ENCODE peak calls at places on chromosome 19, in eight cellular contexts. E is left ventricle myocardium inferior, M is OCI-LY7, R is trophoblast cell, G is psoas muscle, X is right lobe of liver, J is endodermal cell, I is tibial nerve. W is an unnamed sample.

GRCh38 chr19:542173-542866 is 1.5 kb upstream of the GZMM start:
- DNase-seq in I (no peak), X (no peak), J (peak; percentile 42), E (no peak), G (no peak), R (no peak), M (no peak), W (no peak)

GRCh38 chr19:6228523-6229215 is 51.1 kb downstream of the MLLT1 start:
- DNase-seq in M (no peak), J (no peak), I (no peak), R (no peak), E (no peak), G (peak; percentile 9), X (peak; percentile 22), W (peak; percentile 61)

GRCh38 chr19:40191836-40192646 is 815 bp downstream of the MAP3K10 start:
- DNase-seq in X (no peak), J (peak; percentile 91), R (peak; percentile 33), M (peak; percentile 53), G (peak; percentile 35), E (no peak), I (no peak), W (peak; percentile 70)

GRCh38 chr19:681029-681626 is 4.9 kb downstream of the FSTL3 start:
- DNase-seq in M (peak; percentile 93), E (peak; percentile 55), I (peak; percentile 91), G (no peak), X (peak; percentile 93), R (peak; percentile 41), J (no peak), W (peak; percentile 97)

GRCh38 chr19:29308977-29309520 is 96.1 kb upstream of the UQCRFS1 start:
- DNase-seq in M (no peak), G (no peak), R (no peak), X (no peak), I (no peak), E (no peak), J (peak; percentile 79), W (no peak)

GRCh38 chr19:54357381-54357780 is 7.3 kb downstream of the LAIR1 start:
- DNase-seq in X (no peak), J (no peak), I (no peak), G (no peak), E (no peak), M (no peak), R (no peak), W (no peak)

GRCh38 chr19:45156231-45156630 is 4.6 kb downstream of the NKPD1 start:
- DNase-seq in E (no peak), M (no peak), X (no peak), J (peak; percentile 85), R (no peak), G (no peak), I (no peak), W (no peak)

GRCh38 chr19:32241957-32242710 is 103.3 kb upstream of the ZNF507 start:
- DNase-seq in R (no peak), I (no peak), J (no peak), E (no peak), G (no peak), X (no peak), M (no peak), W (no peak)

GRCh38 chr19:14089662-14090508 is 666 bp downstream of the SAMD1 start:
- DNase-seq in E (peak; percentile 58), M (peak; percentile 81), G (peak; percentile 69), X (peak; percentile 73), I (no peak), J (peak; percentile 71), R (peak; percentile 71), W (peak; percentile 83)

GRCh38 chr19:28314771-28315170 is 898.2 kb downstream of the UQCRFS1 start:
- DNase-seq in E (no peak), J (no peak), X (no peak), I (no peak), G (no peak), R (no peak), M (no peak), W (no peak)

GRCh38 chr19:46069841-46070341 is 29.1 kb upstream of the IGFL4 start:
- DNase-seq in I (no peak), M (no peak), J (no peak), R (peak; percentile 84), G (no peak), X (no peak), E (no peak), W (no peak)

GRCh38 chr19:14112051-14112808 is 5.3 kb downstream of the PRKACA start:
- DNase-seq in J (no peak), X (no peak), R (no peak), M (no peak), I (no peak), E (peak; percentile 44), G (peak; percentile 56), W (no peak)

GRCh38 chr19:16895467-16896097 is 6.8 kb downstream of the F2RL3 start:
- DNase-seq in X (no peak), M (no peak), G (no peak), I (no peak), R (peak; percentile 46), E (no peak), J (no peak), W (no peak)

GRCh38 chr19:6060600-6061391 is 49.5 kb downstream of the RFX2 start:
- DNase-seq in E (no peak), X (peak; percentile 52), G (peak; percentile 31), I (no peak), R (peak; percentile 63), M (no peak), J (peak; percentile 64), W (no peak)

GRCh38 chr19:43700368-43701015 is 15.4 kb upstream of the IRGC start:
- DNase-seq in I (peak; percentile 23), J (no peak), G (peak; percentile 50), M (no peak), R (peak; percentile 53), X (no peak), E (peak; percentile 46), W (no peak)

GRCh38 chr19:33819875-33820781 is 23.5 kb downstream of the KCTD15 start:
- DNase-seq in M (peak; percentile 54), R (peak; percentile 33), E (peak; percentile 84), X (peak; percentile 87), J (peak; percentile 88), I (peak; percentile 43), G (peak; percentile 82), W (peak; percentile 95)

GRCh38 chr19:41299046-41299754 is 10.8 kb upstream of the CCDC97 start:
- DNase-seq in E (peak; percentile 55), J (no peak), G (peak; percentile 49), I (peak; percentile 37), X (no peak), M (no peak), R (peak; percentile 59), W (no peak)

GRCh38 chr19:50431343-50432220 is 1.1 kb upstream of the MYBPC2 start:
- DNase-seq in X (peak; percentile 83), I (peak; percentile 49), R (peak; percentile 87), J (peak; percentile 97), E (peak; percentile 84), G (peak; percentile 79), M (peak; percentile 87), W (peak; percentile 94)

GRCh38 chr19:6832412-6832811 is 55.0 kb upstream of the ADGRE1 start:
- DNase-seq in I (no peak), X (no peak), E (no peak), R (no peak), M (no peak), G (no peak), J (no peak), W (no peak)

GRCh38 chr19:8458380-8458779 is 13.6 kb downstream of the HNRNPM start:
- DNase-seq in X (no peak), R (no peak), E (no peak), I (no peak), M (no peak), J (no peak), G (no peak), W (no peak)
- H3K27ac ChIP-seq in X (no peak overlapping the region), R (no peak overlapping the region), E (peak overlapping the region; percentile 60), I (no peak overlapping the region), M (no peak overlapping the region), J (no peak overlapping the region), G (peak overlapping the region; percentile 47), W (no peak overlapping the region)

GRCh38 chr19:24002256-24002945 is 84.6 kb upstream of the ZNF254 start:
- DNase-seq in R (no peak), E (no peak), J (no peak), I (no peak), X (no peak), M (no peak), G (no peak), W (no peak)
- H3K9me3 ChIP-seq in R (peaks cover 56% of the 10 kb centered on the region), E (peaks cover 11% of the 10 kb centered on the region), J (peaks cover 36% of the 10 kb centered on the region), I (no peaks in the 10 kb centered on the region), X (no peaks in the 10 kb centered on the region), M (peaks cover 8% of the 10 kb centered on the region), G (no peaks in the 10 kb centered on the region), W (no peaks in the 10 kb centered on the region)

GRCh38 chr19:3055741-3056453 is 6.4 kb downstream of the TLE5 start:
- DNase-seq in I (no peak), R (peak; percentile 68), E (no peak), X (no peak), J (peak; percentile 80), G (peak; percentile 40), M (no peak), W (peak; percentile 82)

GRCh38 chr19:3053780-3054179 is 8.5 kb downstream of the TLE5 start:
- DNase-seq in E (no peak), G (no peak), R (no peak), I (no peak), X (no peak), J (no peak), M (no peak), W (peak; percentile 40)

GRCh38 chr19:3056454-3057016 is 5.8 kb downstream of the TLE5 start:
- DNase-seq in M (no peak), J (peak; percentile 86), X (no peak), G (no peak), E (no peak), I (no peak), R (peak; percentile 85), W (no peak)

GRCh38 chr19:3054265-3054971 is 7.9 kb downstream of the TLE5 start:
- DNase-seq in I (no peak), J (no peak), X (no peak), M (no peak), R (no peak), G (no peak), E (no peak), W (no peak)

GRCh38 chr19:3054972-3055740 is 7.1 kb downstream of the TLE5 start:
- DNase-seq in R (peak; percentile 61), E (no peak), X (no peak), M (no peak), G (no peak), J (no peak), I (no peak), W (no peak)
- H3K27ac ChIP-seq in R (no peak overlapping the region), E (peak overlapping the region; percentile 97), X (no peak overlapping the region), M (no peak overlapping the region), G (peak overlapping the region; percentile 23), J (no peak overlapping the region), I (no peak overlapping the region), W (no peak overlapping the region)

GRCh38 chr19:58088521-58089052 is 9.4 kb downstream of the ZSCAN18 start:
- DNase-seq in J (no peak), X (no peak), G (no peak), M (no peak), R (no peak), E (no peak), I (no peak), W (peak; percentile 45)

GRCh38 chr19:58089846-58090245 is 8.2 kb downstream of the ZSCAN18 start:
- DNase-seq in E (no peak), R (no peak), M (no peak), J (no peak), X (no peak), G (no peak), I (no peak), W (peak; percentile 41)

GRCh38 chr19:58093071-58093470 is 5.0 kb downstream of the ZSCAN18 start:
- DNase-seq in M (no peak), G (no peak), J (no peak), I (no peak), R (no peak), E (no peak), X (no peak), W (peak; percentile 42)

GRCh38 chr19:58095328-58095727 is 2.7 kb downstream of the ZSCAN18 start:
- DNase-seq in E (no peak), G (no peak), X (no peak), R (no peak), M (no peak), I (no peak), J (no peak), W (peak; percentile 47)

GRCh38 chr19:58091251-58091995 is 6.6 kb downstream of the ZSCAN18 start:
- DNase-seq in J (no peak), R (no peak), I (no peak), M (no peak), G (no peak), E (no peak), X (no peak), W (peak; percentile 55)
- H3K9me3 ChIP-seq in J (peaks cover 40% of the 10 kb centered on the region), R (peaks cover 3% of the 10 kb centered on the region), I (peaks cover 33% of the 10 kb centered on the region), M (no peaks in the 10 kb centered on the region), G (peaks cover 47% of the 10 kb centered on the region), E (peaks cover 80% of the 10 kb centered on the region), X (peaks cover 3% of the 10 kb centered on the region), W (peaks cover 13% of the 10 kb centered on the region)